ENCODE peak calls at places on chromosomes 6 and 20, in five cellular contexts. W is neuronal stem cell; O is HTR-8/SVneo; I is stimulated activated CD8-positive, alpha-beta memory T cell treated with anti-CD3 and anti-CD28 coated beads, Interleukin-12 subunit alpha, Interleukin-12 subunit beta, amount 100 ng/mL, for 4 hours; U is H9. C is an unnamed sample.

GRCh38 chr20:19026901-19027644 is 185.4 kb upstream of the SLC24A3 start:
- DNase-seq in W (no peak), O (no peak), I (no peak), U (peak), C (peak)

GRCh38 chr20:5073154-5074049 is 46.4 kb downstream of the PCNA start:
- DNase-seq in W (no peak), O (peak), I (no peak), U (peak), C (peak)

GRCh38 chr6:4008324-4009047 is 70.5 kb downstream of the FAM217A start:
- DNase-seq in W (no peak), O (peak), I (no peak), U (no peak), C (no peak)

GRCh38 chr6:6008648-6009421 is 2.1 kb upstream of the NRN1 start:
- DNase-seq in W (peak), O (no peak), I (no peak), U (peak), C (peak)

GRCh38 chr6:96465321-96465903 is 56.2 kb upstream of the UFL1 start:
- DNase-seq in W (no peak), O (no peak), I (no peak), U (no peak), C (no peak)

GRCh38 chr6:15593798-15594197 is 69.0 kb downstream of the DTNBP1 start:
- DNase-seq in W (no peak), O (no peak), I (no peak), U (no peak), C (no peak)

GRCh38 chr20:53691811-53692192 is 98.2 kb upstream of the ZNF217 start:
- DNase-seq in W (no peak), O (no peak), I (no peak), U (no peak), C (no peak)

GRCh38 chr20:11168026-11168425 is 494.2 kb upstream of the JAG1 start:
- DNase-seq in W (no peak), O (no peak), I (no peak), U (no peak), C (no peak)

GRCh38 chr6:133965817-133966360 is 12.9 kb downstream of the TBPL1 start:
- DNase-seq in W (no peak), O (no peak), I (no peak), U (no peak), C (no peak)

GRCh38 chr6:154520280-154520679 is 9.8 kb upstream of the CNKSR3 start:
- DNase-seq in W (no peak), O (no peak), I (no peak), U (no peak), C (no peak)

GRCh38 chr6:42692151-42692911 is 30.1 kb downstream of the PRPH2 start:
- DNase-seq in W (no peak), O (no peak), I (no peak), U (no peak), C (no peak)

GRCh38 chr6:31834704-31835375 is 7.3 kb downstream of the HSPA1B start:
- DNase-seq in W (peak), O (peak), I (peak), U (no peak), C (peak)

GRCh38 chr6:18752278-18753057 is 365.3 kb downstream of the RNF144B start:
- DNase-seq in W (no peak), O (no peak), I (no peak), U (peak), C (no peak)

GRCh38 chr6:144151010-144151727 is 852 bp downstream of the STX11 start:
- DNase-seq in W (no peak), O (peak), I (peak), U (no peak), C (no peak)

GRCh38 chr20:62900692-62901584 is 25.4 kb downstream of the DIDO1 start:
- DNase-seq in W (no peak), O (peak), I (no peak), U (no peak), C (no peak)

GRCh38 chr6:68559716-68560115 is 75.4 kb upstream of the ADGRB3 start:
- DNase-seq in W (peak), O (no peak), I (no peak), U (no peak), C (no peak)

GRCh38 chr6:131268303-131268702 is 133.0 kb downstream of the AKAP7 start:
- DNase-seq in W (no peak), O (no peak), I (no peak), U (no peak), C (no peak)

GRCh38 chr20:43894531-43894930 is 20.1 kb upstream of the TOX2 start:
- DNase-seq in W (no peak), O (no peak), I (no peak), U (no peak), C (no peak)

GRCh38 chr6:132768051-132768517 is 10.4 kb upstream of the VNN2 start:
- DNase-seq in W (peak), O (peak), I (no peak), U (peak), C (peak)

GRCh38 chr20:12201289-12201991 is 283.7 kb downstream of the BTBD3 start:
- DNase-seq in W (no peak), O (no peak), I (no peak), U (no peak), C (no peak)

C was measured in WTC11.